ENCODE peak calls at places on chromosome 6, in seven cellular contexts. Z, S, B, F, A, T and O are unnamed samples.
A peak's percentile ranks its signal among the peaks of the same experiment; 100 is the strongest.

GRCh38 chr6:379367-380181 is 12.0 kb upstream of the IRF4 start:
- DNase-seq in Z (peak; percentile 89), S (no peak), B (no peak), F (no peak), A (no peak), T (no peak), O (no peak)

GRCh38 chr6:169620171-169621125 is 81.4 kb downstream of the WDR27 start:
- DNase-seq in Z (no peak), S (no peak), B (peak; percentile 86), F (no peak), A (no peak), T (peak; percentile 63), O (peak; percentile 45)

GRCh38 chr6:139765825-139766285 is 391.4 kb upstream of the CITED2 start:
- DNase-seq in Z (no peak), S (no peak), B (peak; percentile 74), F (no peak), A (peak; percentile 86), T (no peak), O (no peak)

GRCh38 chr6:11459002-11459658 is 78.4 kb upstream of the TMEM170B start:
- DNase-seq in Z (no peak), S (peak; percentile 83), B (no peak), F (no peak), A (no peak), T (no peak), O (no peak)

GRCh38 chr6:26199057-26199772 is 112.0 kb downstream of the HFE start:
- DNase-seq in Z (peak; percentile 93), S (peak; percentile 87), B (peak; percentile 97), F (peak; percentile 80), A (peak; percentile 98), T (peak; percentile 92), O (peak; percentile 95)

GRCh38 chr6:29974901-29975560 is 32.7 kb downstream of the HLA-A start:
- DNase-seq in Z (peak; percentile 75), S (no peak), B (no peak), F (no peak), A (peak; percentile 21), T (no peak), O (no peak)

GRCh38 chr6:81889644-81890043 is 137.2 kb upstream of the TENT5A start:
- DNase-seq in Z (no peak), S (no peak), B (no peak), F (no peak), A (no peak), T (no peak), O (no peak)

GRCh38 chr6:142014515-142014914 is 118.2 kb upstream of the GJE1 start:
- DNase-seq in Z (no peak), S (no peak), B (peak; percentile 93), F (no peak), A (peak; percentile 79), T (peak; percentile 93), O (peak; percentile 76)

GRCh38 chr6:105675715-105676397 is 273.0 kb upstream of the PREP start:
- DNase-seq in Z (no peak), S (no peak), B (peak; percentile 91), F (no peak), A (no peak), T (peak; percentile 95), O (peak; percentile 70)

GRCh38 chr6:71349395-71349794 is 60.8 kb downstream of the OGFRL1 start:
- DNase-seq in Z (no peak), S (peak; percentile 78), B (peak; percentile 62), F (no peak), A (peak; percentile 53), T (peak; percentile 63), O (peak; percentile 78)

GRCh38 chr6:2599817-2600216 is 150.9 kb downstream of the MYLK4 start:
- DNase-seq in Z (no peak), S (no peak), B (no peak), F (no peak), A (no peak), T (no peak), O (no peak)

GRCh38 chr6:144150673-144151009 is 324 bp downstream of the STX11 start:
- DNase-seq in Z (no peak), S (peak; percentile 45), B (peak; percentile 18), F (no peak), A (peak; percentile 56), T (peak; percentile 56), O (peak; percentile 50)

GRCh38 chr6:95203153-95203754 is 374.1 kb upstream of the MANEA start:
- DNase-seq in Z (no peak), S (peak; percentile 93), B (peak; percentile 45), F (no peak), A (peak; percentile 6), T (peak; percentile 36), O (peak; percentile 42)

GRCh38 chr6:170473226-170473789 is 79.8 kb downstream of the PSMB1 start:
- DNase-seq in Z (no peak), S (no peak), B (no peak), F (no peak), A (no peak), T (no peak), O (no peak)

GRCh38 chr6:90645634-90646033 is 58.8 kb upstream of the MAP3K7 start:
- DNase-seq in Z (no peak), S (no peak), B (no peak), F (no peak), A (no peak), T (no peak), O (no peak)

GRCh38 chr6:36679043-36679821 is 718 bp downstream of the CDKN1A start:
- DNase-seq in Z (peak; percentile 91), S (no peak), B (peak; percentile 63), F (peak; percentile 68), A (peak; percentile 71), T (peak; percentile 81), O (peak; percentile 59)

GRCh38 chr6:44192428-44193041 is 24.2 kb upstream of the MYMX start:
- DNase-seq in Z (peak; percentile 3), S (no peak), B (no peak), F (no peak), A (peak; percentile 56), T (no peak), O (no peak)

GRCh38 chr6:6333498-6333897 is 13.0 kb upstream of the F13A1 start:
- DNase-seq in Z (no peak), S (no peak), B (no peak), F (no peak), A (no peak), T (peak; percentile 24), O (no peak)

GRCh38 chr6:6332873-6333272 is 12.4 kb upstream of the F13A1 start:
- DNase-seq in Z (no peak), S (peak; percentile 62), B (no peak), F (no peak), A (no peak), T (no peak), O (no peak)

GRCh38 chr6:6330407-6330806 is 9.9 kb upstream of the F13A1 start:
- DNase-seq in Z (no peak), S (no peak), B (no peak), F (no peak), A (no peak), T (no peak), O (no peak)

GRCh38 chr6:6331393-6331792 is 10.9 kb upstream of the F13A1 start:
- DNase-seq in Z (no peak), S (no peak), B (no peak), F (no peak), A (no peak), T (no peak), O (no peak)

GRCh38 chr6:6332240-6332639 is 11.8 kb upstream of the F13A1 start:
- DNase-seq in Z (no peak), S (peak; percentile 93), B (no peak), F (no peak), A (no peak), T (no peak), O (no peak)
- H3K4me3 ChIP-seq in Z (no peak overlapping the region), S (peak overlapping the region; percentile 43), B (no peak overlapping the region), F (no peak overlapping the region), A (no peak overlapping the region), T (no peak overlapping the region), O (no peak overlapping the region)

DNA sequence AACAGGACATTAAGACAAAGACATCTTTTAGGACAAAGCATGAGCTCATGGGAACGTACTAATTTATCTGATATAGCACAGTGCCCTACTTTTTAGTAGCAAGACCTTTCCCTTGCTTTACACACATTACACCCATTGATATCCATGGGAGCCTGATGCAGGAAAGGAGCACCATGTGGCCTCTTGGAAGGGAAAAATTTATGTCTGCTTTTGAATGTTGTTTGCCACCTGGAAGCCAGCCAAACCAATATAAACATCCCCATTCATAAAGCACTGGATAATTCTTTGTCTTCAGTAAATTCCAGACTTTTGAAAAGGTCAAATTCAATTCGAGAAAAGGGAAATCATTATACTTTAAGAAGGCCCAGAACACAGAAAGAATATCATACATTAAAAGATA is 152.3 kb upstream of the BEND6 start:
- DNase-seq in Z (no peak), S (no peak), B (peak; percentile 69), F (peak; percentile 22), A (peak; percentile 91), T (peak; percentile 46), O (peak; percentile 60)
- H3K4me1 ChIP-seq in Z (no peaks in the 10 kb centered on the region), S (no peaks in the 10 kb centered on the region), B (peaks cover 18% of the 10 kb centered on the region), F (no peaks in the 10 kb centered on the region), A (peaks cover 26% of the 10 kb centered on the region), T (peaks cover 75% of the 10 kb centered on the region), O (peaks cover 77% of the 10 kb centered on the region)

DNA sequence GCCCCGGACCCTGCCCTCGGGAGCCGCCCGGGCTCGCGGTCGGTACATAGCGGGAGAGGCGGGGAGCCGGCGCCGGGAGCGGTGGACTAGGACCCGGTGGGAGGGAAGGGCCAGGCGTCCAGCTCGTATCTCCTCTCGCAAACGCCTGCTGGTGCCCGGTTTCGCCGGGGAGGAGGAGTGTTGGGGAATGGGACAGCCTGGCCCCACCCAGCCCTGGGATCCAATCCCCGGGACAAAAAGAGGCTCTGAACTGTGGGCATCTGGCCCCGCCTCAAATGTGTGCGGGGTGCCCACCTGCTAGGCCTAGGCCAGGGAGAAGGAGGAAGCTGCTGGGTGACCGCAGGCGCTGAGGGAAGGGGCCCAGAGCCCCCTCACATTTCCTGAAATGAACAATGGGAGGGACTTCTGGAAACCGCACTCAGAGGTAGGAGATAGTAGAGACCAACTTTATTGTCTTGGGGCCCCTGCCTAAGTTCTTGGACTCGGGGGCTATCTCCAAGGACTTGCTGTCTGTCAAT is at the start of gene KCNK17:
- DNase-seq in Z (no peak), S (no peak), B (no peak), F (no peak), A (no peak), T (no peak), O (no peak)
- H3K9ac ChIP-seq in Z (no peak within 1 kb of the TSS), S (no peak within 1 kb of the TSS), B (no peak within 1 kb of the TSS), F (no peak within 1 kb of the TSS), A (no peak within 1 kb of the TSS), T (no peak within 1 kb of the TSS), O (no peak within 1 kb of the TSS)

GRCh38 chr6:35429463-35429862 is 22.7 kb upstream of the FANCE start:
- DNase-seq in Z (no peak), S (no peak), B (no peak), F (no peak), A (no peak), T (no peak), O (no peak)
- H3K4me3 ChIP-seq in Z (no peak overlapping the region), S (no peak overlapping the region), B (no peak overlapping the region), F (no peak overlapping the region), A (no peak overlapping the region), T (no peak overlapping the region), O (no peak overlapping the region)